ENCODE peak calls at places on chromosomes 3 and 15, in eight cellular contexts. One of them, this sample, is unnamed.

GRCh38 chr3:144770813-144771400 is 799.3 kb downstream of the DIPK2A start:
- DNase-seq in right atrium auricular region: no peak
- DNase-seq in bronchial epithelial cell: peak
- DNase-seq in ovary: no peak
- DNase-seq in kidney: no peak
- DNase-seq in hepatocyte: peak
- DNase-seq in HFFc6: no peak
- DNase-seq in fibroblast of lung: peak
- DNase-seq in this sample: no peak

GRCh38 chr3:14810070-14810732 is 8.6 kb upstream of the FGD5 start:
- DNase-seq in HFFc6: no peak
- DNase-seq in fibroblast of lung: no peak
- DNase-seq in kidney: no peak
- DNase-seq in hepatocyte: peak
- DNase-seq in right atrium auricular region: no peak
- DNase-seq in bronchial epithelial cell: no peak
- DNase-seq in ovary: peak
- DNase-seq in this sample: no peak

GRCh38 chr15:67091966-67092677 is 26.7 kb downstream of the SMAD3 start:
- DNase-seq in HFFc6: no peak
- DNase-seq in bronchial epithelial cell: no peak
- DNase-seq in kidney: no peak
- DNase-seq in fibroblast of lung: no peak
- DNase-seq in right atrium auricular region: no peak
- DNase-seq in ovary: no peak
- DNase-seq in hepatocyte: no peak
- DNase-seq in this sample: no peak

GRCh38 chr3:48303021-48303420 is 30.4 kb downstream of the SPINK8 start:
- DNase-seq in ovary: no peak
- DNase-seq in right atrium auricular region: no peak
- DNase-seq in kidney: no peak
- DNase-seq in fibroblast of lung: no peak
- DNase-seq in HFFc6: no peak
- DNase-seq in hepatocyte: no peak
- DNase-seq in bronchial epithelial cell: no peak
- DNase-seq in this sample: no peak

GRCh38 chr3:197801801-197802504 is 10.9 kb downstream of the LRCH3 start:
- DNase-seq in fibroblast of lung: peak
- DNase-seq in kidney: no peak
- DNase-seq in hepatocyte: no peak
- DNase-seq in right atrium auricular region: no peak
- DNase-seq in HFFc6: peak
- DNase-seq in ovary: no peak
- DNase-seq in bronchial epithelial cell: peak
- DNase-seq in this sample: peak

GRCh38 chr3:23712656-23713559 is 92.8 kb upstream of the UBE2E1 start:
- DNase-seq in bronchial epithelial cell: peak
- DNase-seq in hepatocyte: peak
- DNase-seq in kidney: no peak
- DNase-seq in fibroblast of lung: peak
- DNase-seq in right atrium auricular region: peak
- DNase-seq in HFFc6: peak
- DNase-seq in ovary: peak
- DNase-seq in this sample: peak

GRCh38 chr3:33704891-33705290 is 13.2 kb downstream of the CLASP2 start:
- DNase-seq in fibroblast of lung: no peak
- DNase-seq in right atrium auricular region: no peak
- DNase-seq in ovary: no peak
- DNase-seq in hepatocyte: no peak
- DNase-seq in HFFc6: no peak
- DNase-seq in kidney: no peak
- DNase-seq in bronchial epithelial cell: peak
- DNase-seq in this sample: peak

GRCh38 chr15:38373016-38373415 is 80.9 kb upstream of the FAM98B start:
- DNase-seq in ovary: no peak
- DNase-seq in kidney: no peak
- DNase-seq in fibroblast of lung: no peak
- DNase-seq in right atrium auricular region: no peak
- DNase-seq in hepatocyte: no peak
- DNase-seq in HFFc6: no peak
- DNase-seq in bronchial epithelial cell: no peak
- DNase-seq in this sample: no peak

GRCh38 chr3:24678441-24678865 is 183.8 kb upstream of the THRB start:
- DNase-seq in kidney: no peak
- DNase-seq in right atrium auricular region: no peak
- DNase-seq in fibroblast of lung: peak
- DNase-seq in ovary: no peak
- DNase-seq in HFFc6: no peak
- DNase-seq in hepatocyte: peak
- DNase-seq in bronchial epithelial cell: peak
- DNase-seq in this sample: peak

GRCh38 chr3:186538779-186539178 is 5.4 kb downstream of the CRYGS start:
- DNase-seq in bronchial epithelial cell: no peak
- DNase-seq in ovary: no peak
- DNase-seq in HFFc6: no peak
- DNase-seq in kidney: no peak
- DNase-seq in hepatocyte: no peak
- DNase-seq in fibroblast of lung: no peak
- DNase-seq in right atrium auricular region: no peak
- DNase-seq in this sample: no peak

GRCh38 chr3:67920311-67920710 is 265.9 kb upstream of the SUCLG2 start:
- DNase-seq in hepatocyte: no peak
- DNase-seq in bronchial epithelial cell: no peak
- DNase-seq in ovary: no peak
- DNase-seq in kidney: no peak
- DNase-seq in right atrium auricular region: no peak
- DNase-seq in HFFc6: no peak
- DNase-seq in fibroblast of lung: no peak
- DNase-seq in this sample: no peak

GRCh38 chr15:69119692-69120395 is 40.6 kb upstream of the GLCE start:
- DNase-seq in ovary: no peak
- DNase-seq in bronchial epithelial cell: no peak
- DNase-seq in HFFc6: no peak
- DNase-seq in hepatocyte: no peak
- DNase-seq in kidney: no peak
- DNase-seq in fibroblast of lung: no peak
- DNase-seq in right atrium auricular region: no peak
- DNase-seq in this sample: no peak

GRCh38 chr3:94132777-94133176 is 69.9 kb downstream of the NSUN3 start:
- DNase-seq in HFFc6: no peak
- DNase-seq in bronchial epithelial cell: peak
- DNase-seq in kidney: no peak
- DNase-seq in hepatocyte: no peak
- DNase-seq in right atrium auricular region: no peak
- DNase-seq in fibroblast of lung: no peak
- DNase-seq in ovary: no peak
- DNase-seq in this sample: peak

GRCh38 chr3:45119824-45120614 is 26.2 kb downstream of the CDCP1 start:
- DNase-seq in kidney: no peak
- DNase-seq in fibroblast of lung: peak
- DNase-seq in hepatocyte: peak
- DNase-seq in bronchial epithelial cell: peak
- DNase-seq in HFFc6: peak
- DNase-seq in right atrium auricular region: no peak
- DNase-seq in ovary: no peak
- DNase-seq in this sample: peak

GRCh38 chr3:20043398-20043797 is 3.2 kb downstream of the KAT2B start:
- DNase-seq in bronchial epithelial cell: no peak
- DNase-seq in right atrium auricular region: peak
- DNase-seq in HFFc6: no peak
- DNase-seq in hepatocyte: peak
- DNase-seq in fibroblast of lung: peak
- DNase-seq in kidney: peak
- DNase-seq in ovary: peak
- DNase-seq in this sample: no peak

GRCh38 chr3:162721736-162722135 is 1225.1 kb downstream of the OTOL1 start:
- DNase-seq in ovary: no peak
- DNase-seq in right atrium auricular region: no peak
- DNase-seq in kidney: no peak
- DNase-seq in hepatocyte: no peak
- DNase-seq in bronchial epithelial cell: no peak
- DNase-seq in fibroblast of lung: no peak
- DNase-seq in HFFc6: no peak
- DNase-seq in this sample: no peak

GRCh38 chr3:11826628-11827265 is 19.9 kb downstream of the TAMM41 start:
- DNase-seq in HFFc6: peak
- DNase-seq in kidney: no peak
- DNase-seq in fibroblast of lung: peak
- DNase-seq in hepatocyte: no peak
- DNase-seq in bronchial epithelial cell: no peak
- DNase-seq in right atrium auricular region: no peak
- DNase-seq in ovary: no peak
- DNase-seq in this sample: no peak

GRCh38 chr3:177357352-177358084 is 160.2 kb upstream of the TBL1XR1 start:
- DNase-seq in right atrium auricular region: peak
- DNase-seq in kidney: no peak
- DNase-seq in ovary: peak
- DNase-seq in HFFc6: peak
- DNase-seq in bronchial epithelial cell: peak
- DNase-seq in hepatocyte: peak
- DNase-seq in fibroblast of lung: peak
- DNase-seq in this sample: peak

GRCh38 chr3:46358466-46358865 is 4.6 kb downstream of the CCR2 start:
- DNase-seq in kidney: no peak
- DNase-seq in HFFc6: no peak
- DNase-seq in right atrium auricular region: no peak
- DNase-seq in hepatocyte: no peak
- DNase-seq in fibroblast of lung: no peak
- DNase-seq in ovary: no peak
- DNase-seq in bronchial epithelial cell: no peak
- DNase-seq in this sample: no peak

GRCh38 chr3:46359748-46360509 is 6.0 kb downstream of the CCR2 start:
- DNase-seq in fibroblast of lung: peak
- DNase-seq in ovary: no peak
- DNase-seq in bronchial epithelial cell: no peak
- DNase-seq in hepatocyte: no peak
- DNase-seq in kidney: no peak
- DNase-seq in HFFc6: no peak
- DNase-seq in right atrium auricular region: no peak
- DNase-seq in this sample: no peak

GRCh38 chr3:46356909-46357308 is 3.0 kb downstream of the CCR2 start:
- DNase-seq in hepatocyte: no peak
- DNase-seq in HFFc6: no peak
- DNase-seq in right atrium auricular region: no peak
- DNase-seq in fibroblast of lung: no peak
- DNase-seq in ovary: no peak
- DNase-seq in kidney: no peak
- DNase-seq in bronchial epithelial cell: no peak
- DNase-seq in this sample: no peak

GRCh38 chr3:46361408-46362283 is 7.7 kb downstream of the CCR2 start:
- DNase-seq in hepatocyte: peak
- DNase-seq in fibroblast of lung: no peak
- DNase-seq in bronchial epithelial cell: peak
- DNase-seq in ovary: no peak
- DNase-seq in HFFc6: peak
- DNase-seq in kidney: no peak
- DNase-seq in right atrium auricular region: no peak
- DNase-seq in this sample: peak

DNA sequence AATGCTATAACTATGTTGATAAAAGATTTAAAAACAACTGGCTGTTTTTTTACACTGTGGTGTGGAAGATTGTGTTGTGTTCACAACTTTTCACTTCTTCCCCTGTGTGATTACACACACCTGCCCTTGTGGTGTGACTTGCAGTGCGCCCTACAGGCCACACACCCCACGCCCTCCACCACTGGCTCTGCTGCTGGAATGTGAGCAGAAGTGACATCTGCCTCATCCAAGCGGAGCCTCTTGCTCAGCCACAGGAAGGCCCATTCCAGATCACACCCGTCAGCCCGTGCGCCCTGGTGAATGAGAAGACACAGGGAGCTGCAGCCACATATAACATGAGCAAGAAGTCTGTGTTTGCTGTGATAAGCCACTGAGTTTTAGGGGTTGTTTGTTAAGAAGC is 7.0 kb downstream of the CCR2 start:
- DNase-seq in fibroblast of lung: no peak
- DNase-seq in bronchial epithelial cell: no peak
- DNase-seq in right atrium auricular region: no peak
- DNase-seq in ovary: no peak
- DNase-seq in hepatocyte: no peak
- DNase-seq in kidney: no peak
- DNase-seq in HFFc6: no peak
- DNase-seq in this sample: no peak
- TF ChIP-seq CTCF in fibroblast of lung: no peak
- TF ChIP-seq CTCF in bronchial epithelial cell: no peak
- TF ChIP-seq CTCF in right atrium auricular region: no peak
- TF ChIP-seq CTCF in ovary: no peak
- TF ChIP-seq CTCF in hepatocyte: no peak
- TF ChIP-seq CTCF in kidney: no peak
- TF ChIP-seq CTCF in HFFc6: no peak
- TF ChIP-seq CTCF in this sample: no peak

GRCh38 chr15:27506752-27507151 is 535.8 kb downstream of the GABRG3 start:
- DNase-seq in fibroblast of lung: no peak
- DNase-seq in bronchial epithelial cell: no peak
- DNase-seq in HFFc6: no peak
- DNase-seq in hepatocyte: no peak
- DNase-seq in right atrium auricular region: no peak
- DNase-seq in kidney: no peak
- DNase-seq in ovary: no peak
- DNase-seq in this sample: no peak
- TF ChIP-seq CTCF in fibroblast of lung: no peak
- TF ChIP-seq CTCF in bronchial epithelial cell: no peak
- TF ChIP-seq CTCF in HFFc6: no peak
- TF ChIP-seq CTCF in hepatocyte: no peak
- TF ChIP-seq CTCF in right atrium auricular region: no peak
- TF ChIP-seq CTCF in kidney: no peak
- TF ChIP-seq CTCF in ovary: no peak
- TF ChIP-seq CTCF in this sample: no peak

GRCh38 chr3:78066287-78066686 is 1026.4 kb downstream of the ROBO2 start:
- DNase-seq in bronchial epithelial cell: no peak
- DNase-seq in hepatocyte: no peak
- DNase-seq in HFFc6: no peak
- DNase-seq in ovary: no peak
- DNase-seq in kidney: no peak
- DNase-seq in fibroblast of lung: no peak
- DNase-seq in right atrium auricular region: no peak
- DNase-seq in this sample: no peak
- TF ChIP-seq CTCF in bronchial epithelial cell: no peak
- TF ChIP-seq CTCF in hepatocyte: no peak
- TF ChIP-seq CTCF in HFFc6: peak
- TF ChIP-seq CTCF in ovary: no peak
- TF ChIP-seq CTCF in kidney: no peak
- TF ChIP-seq CTCF in fibroblast of lung: no peak
- TF ChIP-seq CTCF in right atrium auricular region: no peak
- TF ChIP-seq CTCF in this sample: no peak

DNA sequence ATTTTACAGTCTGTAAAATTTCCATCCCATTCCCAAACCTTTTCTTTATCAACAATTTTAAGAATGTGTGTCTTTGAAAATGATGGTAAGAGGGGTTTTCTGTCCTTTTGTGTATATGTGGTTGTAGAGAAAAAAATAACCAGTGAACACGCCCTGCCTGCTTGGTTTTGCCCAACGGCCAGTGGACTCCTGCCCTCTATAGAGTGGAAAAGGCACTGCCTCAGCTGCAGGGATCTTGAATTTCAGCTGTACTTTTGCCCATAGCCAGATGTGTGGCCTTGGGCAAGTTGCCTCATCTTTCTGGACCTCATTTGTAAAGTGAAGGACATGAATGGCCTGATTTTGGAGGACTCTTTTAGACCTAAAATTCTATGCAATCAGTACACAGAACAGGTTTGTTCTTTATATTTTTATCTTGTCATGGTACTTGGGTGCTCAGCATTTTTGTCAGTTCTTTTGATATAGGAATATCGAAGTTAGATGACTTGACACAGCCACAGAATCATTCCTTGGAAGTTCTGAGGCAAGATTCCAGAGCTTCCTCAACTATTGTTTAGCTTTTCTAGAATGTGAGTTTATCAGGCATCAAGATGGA is 81.0 kb downstream of the CLDN11 start:
- DNase-seq in HFFc6: peak
- DNase-seq in fibroblast of lung: peak
- DNase-seq in kidney: no peak
- DNase-seq in hepatocyte: peak
- DNase-seq in ovary: peak
- DNase-seq in right atrium auricular region: no peak
- DNase-seq in bronchial epithelial cell: peak
- DNase-seq in this sample: peak
- TF ChIP-seq CTCF in HFFc6: peak
- TF ChIP-seq CTCF in fibroblast of lung: peak
- TF ChIP-seq CTCF in kidney: peak
- TF ChIP-seq CTCF in hepatocyte: peak
- TF ChIP-seq CTCF in ovary: peak
- TF ChIP-seq CTCF in right atrium auricular region: peak
- TF ChIP-seq CTCF in bronchial epithelial cell: peak
- TF ChIP-seq CTCF in this sample: peak

This sample was measured in mammary epithelial cell.